ENCODE peak calls at places on chromosome 3, in four cellular contexts. S, N, G and F are unnamed samples.

GRCh38 chr3:134362221-134362620 is 12.0 kb downstream of the AMOTL2 start:
- DNase-seq in S (no peak), G (no peak), N (no peak), F (no peak)

GRCh38 chr3:15276028-15276717 is 56.2 kb downstream of the SH3BP5 start:
- DNase-seq in G (no peak), S (no peak), N (no peak), F (no peak)

GRCh38 chr3:142013331-142013730 is 136.0 kb downstream of the TFDP2 start:
- DNase-seq in S (no peak), N (no peak), G (no peak), F (no peak)

GRCh38 chr3:46094506-46094905 is 67.2 kb upstream of the XCR1 start:
- DNase-seq in G (no peak), S (no peak), N (no peak), F (no peak)

GRCh38 chr3:101643861-101644613 is 32.9 kb downstream of the ZBTB11 start:
- DNase-seq in N (peak; percentile 79), G (peak; percentile 47), S (no peak), F (peak; percentile 84)

GRCh38 chr3:123694377-123695147 is 109.7 kb upstream of the HACD2 start:
- DNase-seq in N (no peak), G (no peak), S (no peak), F (no peak)

GRCh38 chr3:15205934-15206661 is at the start of gene CAPN7:
- DNase-seq in N (peak; percentile 97), S (peak; percentile 99), G (peak; percentile 96), F (peak; percentile 50)

GRCh38 chr3:129688310-129688895 is 81.9 kb upstream of the PLXND1 start:
- DNase-seq in G (no peak), N (no peak), S (peak; percentile 91), F (no peak)

GRCh38 chr3:172303181-172303580 is 145.1 kb downstream of the GHSR start:
- DNase-seq in G (no peak), S (no peak), N (no peak), F (no peak)

GRCh38 chr3:9008550-9009255 is 45.4 kb upstream of the RAD18 start:
- DNase-seq in S (no peak), N (no peak), G (no peak), F (peak; percentile 11)

GRCh38 chr3:43641306-43642114 is 19.7 kb upstream of the ANO10 start:
- DNase-seq in S (no peak), N (no peak), G (no peak), F (no peak)

GRCh38 chr3:69194431-69195183 is 72.2 kb upstream of the LMOD3 start:
- DNase-seq in G (no peak), S (no peak), N (no peak), F (no peak)

GRCh38 chr3:38649500-38650247 is at the start of gene SCN5A:
- DNase-seq in N (peak; percentile 67), S (peak; percentile 85), G (peak; percentile 63), F (no peak)

GRCh38 chr3:127675651-127676391 is 3.1 kb downstream of the ABTB1 start:
- DNase-seq in G (no peak), N (no peak), S (no peak), F (no peak)

GRCh38 chr3:183428140-183429023 is at the start of gene MCF2L2:
- DNase-seq in G (peak; percentile 84), N (peak; percentile 64), S (peak; percentile 86), F (no peak)